ENCODE peak calls at places on chromosomes 5 and 9, in four cellular contexts. Z is H1, V is PC-9, F is mammary epithelial cell. K is an unnamed sample.

GRCh38 chr5:88203977-88204735 is 64.5 kb downstream of the TMEM161B start:
- DNase-seq in Z (no peak), V (no peak), F (no peak), K (peak; percentile 59)

GRCh38 chr9:113578877-113579269 is 115.3 kb downstream of the RGS3 start:
- DNase-seq in Z (no peak), V (peak; percentile 92), F (peak; percentile 96), K (no peak)

GRCh38 chr5:30894811-30895210 is 298.7 kb upstream of the CDH6 start:
- DNase-seq in Z (no peak), V (no peak), F (no peak), K (no peak)

GRCh38 chr5:130164966-130165365 is 260.7 kb downstream of the CHSY3 start:
- DNase-seq in Z (no peak), V (no peak), F (peak; percentile 8), K (no peak)

GRCh38 chr5:10984021-10984420 is 223.0 kb upstream of the DAP start:
- DNase-seq in Z (no peak), V (no peak), F (no peak), K (no peak)

GRCh38 chr5:50962934-50963646 is 296.7 kb downstream of the PARP8 start:
- DNase-seq in Z (peak; percentile 93), V (peak; percentile 77), F (peak; percentile 36), K (peak; percentile 84)

GRCh38 chr9:91197232-91198181 is 164.2 kb downstream of the AUH start:
- DNase-seq in Z (no peak), V (peak; percentile 43), F (peak; percentile 96), K (peak; percentile 19)

GRCh38 chr5:103849934-103850333 is 287.3 kb upstream of the NUDT12 start:
- DNase-seq in Z (no peak), V (peak; percentile 24), F (peak; percentile 92), K (no peak)

GRCh38 chr5:168372351-168372946 is 81.0 kb downstream of the WWC1 start:
- DNase-seq in Z (no peak), V (no peak), F (no peak), K (no peak)

GRCh38 chr5:175828676-175829075 is 42.7 kb upstream of the CPLX2 start:
- DNase-seq in Z (no peak), V (no peak), F (no peak), K (no peak)

GRCh38 chr5:73311291-73312110 is 137.1 kb downstream of the FOXD1 start:
- DNase-seq in Z (peak; percentile 71), V (peak; percentile 53), F (peak; percentile 85), K (peak; percentile 62)

GRCh38 chr9:33106827-33107621 is 30.6 kb upstream of the SMU1 start:
- DNase-seq in Z (no peak), V (peak; percentile 75), F (peak; percentile 71), K (peak; percentile 46)

GRCh38 chr9:37468620-37469019 is 3.4 kb upstream of the ZBTB5 start:
- DNase-seq in Z (no peak), V (no peak), F (no peak), K (peak; percentile 45)

GRCh38 chr5:157303667-157304327 is 37.9 kb downstream of the CYFIP2 start:
- DNase-seq in Z (peak; percentile 84), V (no peak), F (no peak), K (peak; percentile 85)
- TF ChIP-seq EZH2 in Z (no peak), V (no peak), F (no peak), K (no peak)

GRCh38 chr5:66796306-66797292 is 200.4 kb downstream of the MAST4 start:
- DNase-seq in Z (no peak), V (no peak), F (no peak), K (peak; percentile 27)
- TF ChIP-seq CTCF in Z (peak; percentile 43), V (peak; percentile 47), F (peak; percentile 21), K (peak; percentile 47)

DNA sequence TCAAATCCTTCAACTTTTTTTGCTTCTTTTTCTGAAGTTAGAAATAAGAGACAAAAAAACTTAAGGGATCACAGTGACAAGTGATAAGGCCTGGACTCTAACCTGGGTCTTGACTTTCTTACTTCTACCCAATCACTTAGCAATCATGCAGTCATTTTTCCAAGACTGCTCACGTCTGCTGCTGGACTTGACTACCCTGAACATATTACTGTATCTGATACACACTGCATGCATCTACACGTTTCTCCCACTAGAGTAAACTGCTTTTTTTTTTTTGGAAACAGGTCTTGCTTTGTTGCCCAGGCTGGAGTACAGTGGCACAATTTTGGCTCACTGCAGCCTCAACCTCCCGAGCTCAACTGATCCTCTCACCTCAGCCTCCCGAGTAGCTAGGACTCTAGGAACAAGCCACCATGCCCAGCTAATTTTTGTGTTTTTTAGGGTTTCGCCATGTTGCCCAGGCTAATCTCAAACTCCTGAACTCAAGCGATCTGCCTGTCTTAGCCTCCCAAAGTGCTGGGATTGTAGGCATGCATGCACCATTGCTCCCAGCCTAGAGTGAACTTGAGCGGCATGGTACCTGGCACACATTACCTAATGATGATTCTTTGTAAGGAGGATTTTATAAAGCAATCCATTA is 7.4 kb downstream of the PLIN2 start:
- DNase-seq in Z (no peak), V (no peak), F (peak; percentile 45), K (no peak)
- H3K79me2 ChIP-seq in Z (no peaks in the 10 kb centered on the region), V (no peaks in the 10 kb centered on the region), F (no peaks in the 10 kb centered on the region), K (no peaks in the 10 kb centered on the region)

GRCh38 chr9:137053944-137054931 is at the start of gene ENTPD2:
- DNase-seq in Z (peak; percentile 74), V (peak; percentile 86), F (peak; percentile 73), K (peak; percentile 70)
- TF ChIP-seq EZH2 in Z (peak; percentile 51), V (no peak), F (no peak), K (peak; percentile 23)

GRCh38 chr5:159880676-159881075 is 35.6 kb upstream of the ADRA1B start:
- DNase-seq in Z (no peak), V (no peak), F (no peak), K (no peak)

GRCh38 chr5:159877087-159877486 is 39.2 kb upstream of the ADRA1B start:
- DNase-seq in Z (no peak), V (no peak), F (no peak), K (no peak)

GRCh38 chr5:159877894-159878448 is 38.3 kb upstream of the ADRA1B start:
- DNase-seq in Z (no peak), V (no peak), F (no peak), K (no peak)

GRCh38 chr5:159883522-159883950 is 32.7 kb upstream of the ADRA1B start:
- DNase-seq in Z (no peak), V (no peak), F (peak; percentile 66), K (no peak)

GRCh38 chr5:159878988-159879471 is 37.3 kb upstream of the ADRA1B start:
- DNase-seq in Z (peak; percentile 61), V (peak; percentile 74), F (peak; percentile 45), K (peak; percentile 80)
- TF ChIP-seq CTCF in Z (peak; percentile 5), V (no peak), F (no peak), K (no peak)

K was measured in GM23338.